ENCODE peak calls at places on chromosomes 7 and 10, in five cellular contexts. One of them, this sample, is unnamed.

GRCh38 chr7:23393636-23394035 is 76.7 kb downstream of the IGF2BP3 start:
- DNase-seq in DND-41: no peak
- DNase-seq in astrocyte: no peak
- DNase-seq in endothelial cell of umbilical vein: no peak
- DNase-seq in HCT116: no peak
- DNase-seq in this sample: no peak

GRCh38 chr10:58820862-58821559 is 308.3 kb downstream of the BICC1 start:
- DNase-seq in DND-41: no peak
- DNase-seq in HCT116: no peak
- DNase-seq in astrocyte: peak; percentile 72
- DNase-seq in endothelial cell of umbilical vein: no peak
- DNase-seq in this sample: peak; percentile 74

GRCh38 chr10:88471909-88472308 is 111.2 kb downstream of the RNLS start:
- DNase-seq in HCT116: no peak
- DNase-seq in astrocyte: no peak
- DNase-seq in DND-41: no peak
- DNase-seq in endothelial cell of umbilical vein: no peak
- DNase-seq in this sample: no peak

GRCh38 chr7:47832105-47832715 is 116.1 kb downstream of the PKD1L1 start:
- DNase-seq in endothelial cell of umbilical vein: no peak
- DNase-seq in HCT116: no peak
- DNase-seq in DND-41: no peak
- DNase-seq in astrocyte: no peak
- DNase-seq in this sample: no peak

GRCh38 chr7:142874837-142875236 is 10.7 kb downstream of the TRPV6 start:
- DNase-seq in DND-41: no peak
- DNase-seq in astrocyte: no peak
- DNase-seq in HCT116: no peak
- DNase-seq in endothelial cell of umbilical vein: no peak
- DNase-seq in this sample: no peak

GRCh38 chr7:54969190-54969967 is 49.4 kb upstream of the EGFR start:
- DNase-seq in HCT116: no peak
- DNase-seq in astrocyte: no peak
- DNase-seq in endothelial cell of umbilical vein: no peak
- DNase-seq in DND-41: no peak
- DNase-seq in this sample: peak; percentile 51

GRCh38 chr10:113047963-113048781 is 98.1 kb downstream of the TCF7L2 start:
- DNase-seq in DND-41: no peak
- DNase-seq in HCT116: no peak
- DNase-seq in endothelial cell of umbilical vein: no peak
- DNase-seq in astrocyte: peak; percentile 71
- DNase-seq in this sample: no peak

GRCh38 chr7:28408974-28409715 is 3.2 kb upstream of the CREB5 start:
- DNase-seq in DND-41: peak; percentile 53
- DNase-seq in astrocyte: peak; percentile 94
- DNase-seq in HCT116: peak; percentile 72
- DNase-seq in endothelial cell of umbilical vein: peak; percentile 93
- DNase-seq in this sample: peak; percentile 99

GRCh38 chr10:51092402-51092801 is 18.1 kb downstream of the PRKG1 start:
- DNase-seq in HCT116: no peak
- DNase-seq in endothelial cell of umbilical vein: no peak
- DNase-seq in DND-41: no peak
- DNase-seq in astrocyte: peak; percentile 62
- DNase-seq in this sample: peak; percentile 58

GRCh38 chr7:116809636-116810266 is 52.6 kb upstream of the CAPZA2 start:
- DNase-seq in HCT116: peak; percentile 67
- DNase-seq in endothelial cell of umbilical vein: peak; percentile 86
- DNase-seq in DND-41: peak; percentile 19
- DNase-seq in astrocyte: peak; percentile 40
- DNase-seq in this sample: peak; percentile 83

GRCh38 chr7:4849390-4849789 is 12.4 kb downstream of the PAPOLB start:
- DNase-seq in DND-41: no peak
- DNase-seq in astrocyte: peak; percentile 8
- DNase-seq in endothelial cell of umbilical vein: peak; percentile 36
- DNase-seq in HCT116: peak; percentile 12
- DNase-seq in this sample: peak; percentile 16

GRCh38 chr10:95783741-95784140 is 27.8 kb downstream of the ENTPD1 start:
- DNase-seq in DND-41: no peak
- DNase-seq in astrocyte: no peak
- DNase-seq in endothelial cell of umbilical vein: no peak
- DNase-seq in HCT116: no peak
- DNase-seq in this sample: no peak

GRCh38 chr10:95787447-95787846 is 31.5 kb downstream of the ENTPD1 start:
- DNase-seq in HCT116: no peak
- DNase-seq in endothelial cell of umbilical vein: no peak
- DNase-seq in astrocyte: no peak
- DNase-seq in DND-41: no peak
- DNase-seq in this sample: no peak

GRCh38 chr10:95785942-95786669 is 30.1 kb downstream of the ENTPD1 start:
- DNase-seq in endothelial cell of umbilical vein: no peak
- DNase-seq in astrocyte: no peak
- DNase-seq in DND-41: no peak
- DNase-seq in HCT116: no peak
- DNase-seq in this sample: no peak

GRCh38 chr10:95784279-95784913 is 28.4 kb downstream of the ENTPD1 start:
- DNase-seq in DND-41: no peak
- DNase-seq in astrocyte: no peak
- DNase-seq in endothelial cell of umbilical vein: no peak
- DNase-seq in HCT116: no peak
- DNase-seq in this sample: no peak

DNA sequence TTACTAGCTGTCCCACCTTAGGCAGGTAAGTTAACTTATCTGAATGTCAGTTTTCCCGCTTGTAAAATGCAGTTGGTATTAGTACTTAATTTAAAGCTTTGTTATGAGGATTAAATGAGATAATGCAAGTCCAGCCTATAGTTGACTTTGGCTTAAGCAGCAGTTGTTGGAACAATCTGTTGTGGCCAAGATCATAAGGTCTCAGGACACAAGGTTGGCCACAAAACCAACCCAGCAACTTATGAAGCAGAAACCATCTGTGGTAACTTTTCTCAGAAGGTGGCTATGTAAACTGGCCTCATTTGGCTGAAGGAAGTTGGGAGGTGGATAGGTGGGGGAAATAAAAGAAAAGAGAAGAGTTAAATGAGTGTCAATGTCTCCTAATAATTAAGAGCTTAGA is 29.4 kb downstream of the ENTPD1 start:
- DNase-seq in endothelial cell of umbilical vein: no peak
- DNase-seq in DND-41: no peak
- DNase-seq in HCT116: no peak
- DNase-seq in astrocyte: no peak
- DNase-seq in this sample: no peak
- TF ChIP-seq EZH2 in endothelial cell of umbilical vein: no peak
- TF ChIP-seq EZH2 in DND-41: no peak
- TF ChIP-seq EZH2 in HCT116: no peak
- TF ChIP-seq EZH2 in astrocyte: no peak
- TF ChIP-seq EZH2 in this sample: no peak

DNA sequence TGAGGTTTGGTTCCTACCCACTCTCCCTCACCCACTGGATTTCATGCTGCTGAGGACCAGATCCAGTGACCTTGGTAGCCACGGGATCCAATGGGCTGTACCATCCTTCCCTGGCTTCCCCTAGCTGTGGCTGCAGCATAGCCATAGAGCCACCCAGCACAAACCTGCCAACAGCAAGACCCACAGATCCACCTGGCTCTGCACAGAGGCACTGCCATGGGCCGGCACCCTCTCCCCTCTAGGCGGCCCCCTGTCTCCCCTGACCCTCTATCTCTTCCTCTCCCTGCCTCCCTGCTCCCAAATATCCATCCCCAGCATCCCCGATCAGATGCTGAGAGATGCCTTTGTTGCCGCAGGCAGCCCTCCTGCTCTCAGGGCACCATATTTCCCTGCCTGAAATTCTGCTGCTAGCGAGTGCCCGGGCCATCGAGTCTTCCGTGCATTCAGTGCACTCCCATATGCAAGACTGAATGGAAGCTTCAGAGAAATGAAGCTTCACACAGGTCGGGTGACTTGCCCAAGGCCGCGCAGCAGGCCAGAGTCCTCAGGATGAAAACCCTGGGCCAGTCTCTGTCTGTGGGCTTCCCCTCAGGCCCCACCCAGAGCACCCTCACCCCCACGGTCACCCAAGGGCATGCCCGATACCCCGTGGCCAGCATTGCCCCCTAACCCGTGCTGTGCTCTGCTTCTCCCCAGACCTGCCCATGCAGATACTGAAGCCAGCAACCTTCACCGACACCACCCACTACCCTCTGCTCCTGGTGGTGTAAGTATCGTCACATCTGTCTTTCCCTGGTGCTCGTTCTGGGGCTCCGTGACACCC is 130.8 kb downstream of the PAXIP1 start:
- DNase-seq in astrocyte: no peak
- DNase-seq in DND-41: no peak
- DNase-seq in endothelial cell of umbilical vein: no peak
- DNase-seq in HCT116: no peak
- DNase-seq in this sample: no peak
- TF ChIP-seq EZH2 in astrocyte: no peak
- TF ChIP-seq EZH2 in DND-41: no peak
- TF ChIP-seq EZH2 in endothelial cell of umbilical vein: no peak
- TF ChIP-seq EZH2 in HCT116: no peak
- TF ChIP-seq EZH2 in this sample: no peak

DNA sequence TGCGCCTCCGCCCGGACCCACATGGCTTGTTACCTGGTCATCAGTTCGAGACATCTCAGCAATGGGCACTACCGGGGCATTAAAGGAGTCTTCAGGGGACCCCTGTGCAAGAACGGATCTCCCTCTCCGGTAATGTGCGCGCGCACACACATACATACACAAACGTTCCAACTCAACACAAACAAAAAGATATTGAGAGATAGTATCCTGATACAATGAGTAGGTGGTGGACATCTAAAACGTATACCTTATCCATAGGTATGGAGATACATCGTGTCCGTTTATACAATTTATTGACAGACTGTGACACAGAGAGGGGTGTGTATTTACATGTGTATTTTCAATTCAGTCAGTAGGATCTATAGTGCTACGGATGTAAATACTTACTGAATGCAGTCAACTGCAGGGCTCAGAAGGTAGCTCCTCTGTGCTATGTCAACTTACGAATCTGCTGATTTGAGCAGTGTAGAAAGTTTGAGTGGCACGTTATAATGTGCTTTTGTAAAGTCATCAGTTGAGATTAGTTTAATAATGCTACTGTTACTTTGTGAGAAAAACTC is 536 bp downstream of the ZNF804B start:
- DNase-seq in endothelial cell of umbilical vein: peak; percentile 10
- DNase-seq in HCT116: no peak
- DNase-seq in astrocyte: no peak
- DNase-seq in DND-41: no peak
- DNase-seq in this sample: no peak
- TF ChIP-seq EZH2 in endothelial cell of umbilical vein: peak; percentile 22
- TF ChIP-seq EZH2 in HCT116: no peak
- TF ChIP-seq EZH2 in astrocyte: peak; percentile 58
- TF ChIP-seq EZH2 in DND-41: no peak
- TF ChIP-seq EZH2 in this sample: peak; percentile 53

GRCh38 chr10:61898435-61898778 is 3.1 kb upstream of the ARID5B start:
- DNase-seq in astrocyte: no peak
- DNase-seq in DND-41: no peak
- DNase-seq in endothelial cell of umbilical vein: no peak
- DNase-seq in HCT116: no peak
- DNase-seq in this sample: no peak

GRCh38 chr10:61899045-61899444 is 2.5 kb upstream of the ARID5B start:
- DNase-seq in endothelial cell of umbilical vein: peak; percentile 81
- DNase-seq in HCT116: no peak
- DNase-seq in astrocyte: peak; percentile 61
- DNase-seq in DND-41: no peak
- DNase-seq in this sample: peak; percentile 87

GRCh38 chr10:61896854-61897661 is 4.4 kb upstream of the ARID5B start:
- DNase-seq in DND-41: peak; percentile 51
- DNase-seq in endothelial cell of umbilical vein: peak; percentile 59
- DNase-seq in astrocyte: peak; percentile 47
- DNase-seq in HCT116: peak; percentile 80
- DNase-seq in this sample: peak; percentile 79

GRCh38 chr10:61899663-61899996 is 1.9 kb upstream of the ARID5B start:
- DNase-seq in HCT116: no peak
- DNase-seq in astrocyte: no peak
- DNase-seq in endothelial cell of umbilical vein: no peak
- DNase-seq in DND-41: no peak
- DNase-seq in this sample: no peak

DNA sequence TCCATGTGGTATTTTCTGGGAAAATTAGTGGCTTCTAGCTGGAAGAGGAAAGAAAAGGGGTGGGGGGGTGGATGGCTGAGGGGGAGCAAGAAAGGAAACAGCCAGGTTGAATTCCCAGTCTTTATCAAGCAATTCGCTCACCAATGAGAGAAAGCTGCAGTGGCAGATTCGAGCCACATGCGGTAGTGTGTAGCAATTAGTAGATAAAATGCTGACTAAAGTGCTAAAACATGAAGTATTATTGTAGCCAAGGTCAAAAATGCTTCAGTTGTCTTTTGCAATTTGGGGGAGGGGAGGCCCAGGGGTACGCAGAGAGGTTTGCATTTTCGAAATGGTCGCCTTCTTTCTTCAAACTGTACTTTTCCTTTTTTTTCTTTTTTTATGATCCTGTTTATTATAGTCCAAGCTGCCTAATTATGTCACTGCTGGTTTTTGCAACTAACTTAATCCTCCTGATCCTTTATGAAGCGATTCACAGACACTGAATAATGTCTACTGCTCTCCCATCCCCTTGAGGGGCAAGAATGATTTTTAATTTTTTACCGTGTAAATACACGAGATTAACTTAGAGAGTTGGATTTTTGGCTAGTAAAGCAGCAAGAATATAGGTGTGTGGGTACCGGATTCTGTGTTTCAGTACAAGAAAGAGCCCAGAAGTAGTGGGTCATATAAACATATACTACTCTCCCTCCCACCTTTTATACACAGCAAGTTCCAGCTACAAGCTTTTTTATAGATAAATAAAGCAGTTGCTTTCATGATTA is 3.6 kb upstream of the ARID5B start:
- DNase-seq in HCT116: no peak
- DNase-seq in astrocyte: peak; percentile 63
- DNase-seq in endothelial cell of umbilical vein: peak; percentile 47
- DNase-seq in DND-41: no peak
- DNase-seq in this sample: peak; percentile 78
- TF ChIP-seq EZH2 in HCT116: no peak
- TF ChIP-seq EZH2 in astrocyte: no peak
- TF ChIP-seq EZH2 in endothelial cell of umbilical vein: no peak
- TF ChIP-seq EZH2 in DND-41: no peak
- TF ChIP-seq EZH2 in this sample: no peak

GRCh38 chr7:79610301-79610700 is 156.8 kb upstream of the MAGI2 start:
- DNase-seq in astrocyte: peak; percentile 64
- DNase-seq in HCT116: no peak
- DNase-seq in endothelial cell of umbilical vein: no peak
- DNase-seq in DND-41: no peak
- DNase-seq in this sample: peak; percentile 17

GRCh38 chr7:79608005-79608404 is 154.5 kb upstream of the MAGI2 start:
- DNase-seq in DND-41: no peak
- DNase-seq in astrocyte: no peak
- DNase-seq in endothelial cell of umbilical vein: no peak
- DNase-seq in HCT116: no peak
- DNase-seq in this sample: no peak

DNA sequence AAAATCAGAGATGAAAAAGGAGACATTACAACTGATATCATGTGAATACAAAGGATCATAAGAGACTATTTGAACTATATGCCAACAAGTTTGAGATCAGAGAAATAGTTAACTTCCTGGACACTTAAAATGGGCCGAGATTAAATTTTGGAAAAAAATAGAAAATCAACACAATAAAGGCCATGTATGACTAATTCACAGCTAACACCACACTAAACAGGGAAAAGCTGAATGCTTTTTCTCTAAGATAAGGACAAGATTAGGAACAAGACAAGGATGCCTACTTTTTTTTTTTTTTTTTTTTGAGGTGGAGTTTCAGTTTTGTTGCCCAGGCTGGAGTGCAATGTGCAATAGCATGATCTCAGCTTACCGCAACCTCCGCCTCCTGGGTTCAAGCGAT is 151.4 kb upstream of the MAGI2 start:
- DNase-seq in HCT116: no peak
- DNase-seq in astrocyte: no peak
- DNase-seq in endothelial cell of umbilical vein: peak; percentile 78
- DNase-seq in DND-41: no peak
- DNase-seq in this sample: no peak
- TF ChIP-seq EZH2 in HCT116: no peak
- TF ChIP-seq EZH2 in astrocyte: no peak
- TF ChIP-seq EZH2 in endothelial cell of umbilical vein: no peak
- TF ChIP-seq EZH2 in DND-41: no peak
- TF ChIP-seq EZH2 in this sample: no peak

This sample was measured in GM23248.